ENCODE peak calls at places on chromosomes 5 and 9, in four cellular contexts. W, N, E and R are unnamed samples.

GRCh38 chr9:83432877-83433276 is 105.3 kb downstream of the FRMD3 start:
- DNase-seq in W (no peak), E (no peak), N (no peak), R (no peak)

GRCh38 chr9:132006657-132007370 is 72.9 kb downstream of the MED27 start:
- DNase-seq in W (no peak), E (peak; percentile 70), N (no peak), R (no peak)

GRCh38 chr9:122402403-122403268 is 31.8 kb downstream of the PTGS1 start:
- DNase-seq in W (no peak), E (peak; percentile 89), N (peak; percentile 96), R (no peak)

GRCh38 chr9:123724211-123724831 is 205.6 kb downstream of the DENND1A start:
- DNase-seq in E (peak; percentile 69), N (peak; percentile 37), W (no peak), R (no peak)

GRCh38 chr9:81116340-81117207 is 572.8 kb downstream of the TLE1 start:
- DNase-seq in N (no peak), W (no peak), E (no peak), R (no peak)

GRCh38 chr5:143386725-143387124 is 16.8 kb downstream of the NR3C1 start:
- DNase-seq in E (peak; percentile 74), N (no peak), W (no peak), R (no peak)

GRCh38 chr5:141199359-141200235 is at the start of gene PCDHB11:
- DNase-seq in W (no peak), E (no peak), N (no peak), R (no peak)

GRCh38 chr5:140567871-140568270 is 3.2 kb downstream of the SLC35A4 start:
- DNase-seq in E (no peak), W (no peak), N (no peak), R (no peak)

GRCh38 chr5:98929982-98930355 is 1.2 kb upstream of the CHD1 start:
- DNase-seq in W (no peak), N (no peak), E (no peak), R (no peak)

GRCh38 chr5:69444127-69444754 is 29.3 kb downstream of the MARVELD2 start:
- DNase-seq in E (no peak), N (no peak), W (no peak), R (no peak)

DNA sequence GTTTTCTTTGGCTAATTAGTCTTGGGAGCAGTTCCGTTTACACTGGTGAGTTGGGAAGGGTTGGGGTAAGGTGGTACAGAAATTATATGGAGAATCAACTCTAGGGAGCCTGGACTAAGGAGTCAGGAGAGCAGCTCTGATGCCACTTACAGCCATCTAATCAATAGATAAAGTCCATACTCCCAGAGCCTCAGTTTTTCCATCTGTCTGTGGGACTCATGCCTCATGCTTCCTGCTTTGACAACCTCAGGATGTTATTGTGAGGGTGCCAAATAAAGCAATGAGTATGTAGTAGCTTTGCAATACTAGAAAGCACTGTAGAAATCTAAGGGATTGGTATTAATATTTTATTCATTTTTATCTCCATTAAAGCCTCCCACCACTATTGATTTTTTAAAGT is 105.0 kb downstream of the GALNT10 start:
- DNase-seq in W (no peak), N (no peak), E (no peak), R (no peak)
- TF ChIP-seq CTCF in W (no peak), N (no peak), E (no peak), R (no peak)

DNA sequence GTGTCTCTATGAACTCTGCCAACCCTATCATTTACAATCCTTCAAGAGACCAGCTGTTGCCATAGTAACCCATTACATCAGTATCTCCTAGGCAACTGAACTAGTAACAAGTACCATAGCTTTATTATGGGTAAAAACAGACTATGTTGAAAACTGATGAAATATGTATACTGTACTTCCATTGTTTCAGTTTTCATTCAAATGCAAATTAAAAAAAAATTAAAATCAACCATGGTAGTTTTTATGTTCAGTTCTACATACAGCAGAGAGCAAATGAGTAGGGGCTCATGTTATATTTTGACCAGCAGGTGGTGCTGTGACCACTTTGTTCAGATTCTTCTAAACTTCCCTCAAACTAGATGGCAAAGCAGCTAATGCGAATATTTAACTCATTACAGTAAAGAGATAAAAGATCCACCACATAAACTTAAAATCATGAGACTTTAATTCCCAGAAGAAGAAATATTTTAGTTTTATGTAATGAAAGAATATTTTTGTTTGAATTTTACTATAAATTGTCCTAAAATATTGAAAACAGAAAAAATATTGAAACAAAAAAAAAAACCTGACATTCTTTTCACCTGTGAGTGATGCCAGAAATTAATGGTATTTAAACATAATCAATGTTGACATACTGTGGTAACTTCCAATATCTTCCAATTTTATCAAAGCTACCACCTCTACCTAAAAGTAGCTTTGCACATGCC is 153.4 kb downstream of the MEF2C start:
- DNase-seq in W (peak; percentile 68), E (peak; percentile 76), N (peak; percentile 47), R (peak; percentile 28)
- TF ChIP-seq CTCF in W (peak; percentile 84), E (peak; percentile 82), N (peak; percentile 58), R (peak; percentile 95)

DNA sequence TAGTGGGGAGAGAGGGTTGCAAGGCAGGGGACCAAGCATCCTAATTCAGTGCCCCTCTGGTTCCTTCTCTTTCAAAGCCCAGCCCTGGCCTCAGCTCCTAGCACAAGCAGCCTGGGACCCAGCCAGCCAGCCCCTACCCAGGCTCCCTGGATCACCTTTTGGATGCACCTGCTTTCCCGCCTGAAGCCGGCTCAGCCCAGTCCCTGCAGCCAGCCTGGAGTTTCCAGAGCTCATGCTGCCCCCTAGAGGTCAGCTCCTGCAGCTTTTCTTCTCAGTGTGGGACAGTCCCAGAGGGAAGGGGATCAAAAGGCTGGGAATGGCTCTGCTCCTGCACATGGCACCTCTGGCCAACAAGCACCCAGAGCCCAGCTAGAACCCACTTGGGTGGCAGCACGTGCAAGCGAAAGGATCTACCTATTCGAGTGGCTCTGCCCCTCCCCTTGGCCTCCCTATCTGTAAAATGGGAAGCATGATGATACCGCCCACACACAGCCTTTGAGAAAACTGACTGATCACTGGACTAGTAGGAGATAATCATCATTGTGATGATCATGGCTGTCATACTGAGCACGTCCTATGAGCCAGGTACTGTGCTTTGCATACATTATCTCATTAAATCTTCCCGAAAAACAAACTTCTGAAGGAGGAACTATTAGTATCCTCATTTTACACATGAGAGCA is 48.6 kb upstream of the C5orf58 start:
- DNase-seq in N (peak; percentile 10), W (peak; percentile 53), E (peak; percentile 44), R (peak; percentile 69)
- TF ChIP-seq CTCF in N (peak; percentile 90), W (peak; percentile 58), E (peak; percentile 84), R (peak; percentile 86)

GRCh38 chr5:138274189-138274853 is at the start of gene GFRA3:
- DNase-seq in N (no peak), E (no peak), W (no peak), R (peak; percentile 23)
- TF ChIP-seq CTCF in N (no peak), E (no peak), W (no peak), R (no peak)

GRCh38 chr5:112192072-112192471 is 227.0 kb downstream of the EPB41L4A start:
- DNase-seq in W (no peak), N (no peak), E (no peak), R (no peak)

GRCh38 chr5:112183103-112183634 is 235.9 kb downstream of the EPB41L4A start:
- DNase-seq in E (no peak), N (no peak), W (no peak), R (no peak)

GRCh38 chr5:112189328-112189840 is 229.7 kb downstream of the EPB41L4A start:
- DNase-seq in N (no peak), E (no peak), W (no peak), R (no peak)

DNA sequence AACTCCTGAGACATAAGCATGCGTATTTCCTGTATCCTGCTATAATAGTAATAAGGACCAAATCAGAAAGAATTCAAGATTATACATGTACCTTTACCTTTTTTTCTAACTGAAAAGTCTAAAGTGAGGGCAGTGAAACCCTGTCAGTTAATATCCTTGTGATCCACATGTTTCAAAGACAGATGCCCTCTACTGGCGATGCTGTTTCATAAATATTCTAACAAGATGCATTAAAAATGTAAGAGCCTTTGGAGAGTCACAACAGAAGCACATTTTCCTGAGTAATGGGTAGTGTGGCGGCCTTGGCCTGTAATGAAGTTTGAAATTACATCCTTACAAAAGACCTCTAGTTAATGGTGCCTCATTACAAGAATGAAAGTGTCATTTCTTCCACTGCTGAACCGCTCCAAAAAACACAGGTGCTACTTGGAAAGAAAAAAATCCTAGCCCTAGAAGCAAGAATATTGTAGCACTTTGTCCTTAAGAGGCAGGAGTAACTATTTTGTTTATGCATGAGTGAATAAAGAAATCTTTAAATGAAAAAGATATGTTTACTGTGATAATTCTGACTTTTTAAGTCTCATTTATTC is 232.6 kb downstream of the EPB41L4A start:
- DNase-seq in W (peak; percentile 19), E (peak; percentile 58), N (peak; percentile 20), R (no peak)
- TF ChIP-seq CTCF in W (peak; percentile 27), E (peak; percentile 77), N (peak; percentile 58), R (peak; percentile 65)

DNA sequence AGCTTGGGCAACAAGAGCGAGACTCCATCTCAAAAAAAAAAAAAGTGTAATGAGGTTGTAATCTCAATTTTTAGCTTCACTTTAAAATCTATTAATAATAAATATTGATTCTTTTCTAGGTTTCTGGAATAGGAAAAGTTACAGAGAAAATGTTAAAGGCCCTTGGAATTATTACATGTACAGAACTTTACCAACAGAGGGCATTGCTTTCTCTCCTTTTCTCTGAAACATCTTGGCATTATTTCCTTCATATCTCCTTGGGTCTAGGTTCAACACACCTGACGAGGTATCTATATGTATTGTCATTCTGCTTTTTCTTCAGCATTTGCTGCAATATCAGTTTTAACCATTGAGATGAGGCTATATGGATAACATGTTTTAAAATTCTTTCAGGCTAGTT is 26.6 kb upstream of the ANKDD1B start:
- DNase-seq in E (no peak), N (no peak), W (no peak), R (no peak)
- TF ChIP-seq CTCF in E (peak; percentile 32), N (peak; percentile 36), W (no peak), R (peak; percentile 29)

GRCh38 chr9:107007981-107008380 is 145.0 kb downstream of the ZNF462 start:
- DNase-seq in E (no peak), W (no peak), N (no peak), R (no peak)
- TF ChIP-seq CTCF in E (no peak), W (no peak), N (no peak), R (no peak)

DNA sequence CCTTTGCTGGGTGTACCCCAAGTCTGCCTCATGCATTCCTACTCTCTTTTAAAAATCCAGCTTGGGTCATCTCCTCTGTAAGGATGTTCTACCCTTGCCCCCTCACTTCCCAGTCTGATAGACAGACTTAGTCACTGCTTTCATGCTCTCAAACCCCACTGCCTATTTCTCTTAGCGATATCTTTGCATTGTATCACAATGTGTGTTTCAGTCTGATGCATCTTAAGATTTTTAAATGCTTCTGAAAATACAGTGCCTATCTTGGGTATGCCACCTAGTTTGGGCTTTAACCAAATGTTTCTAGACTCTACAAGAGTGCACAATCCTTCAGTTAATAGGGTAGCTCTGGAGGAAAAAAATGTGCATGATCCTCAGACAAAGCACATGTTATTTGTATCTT is 97.8 kb downstream of the SNX18 start:
- DNase-seq in W (no peak), N (no peak), E (no peak), R (no peak)
- TF ChIP-seq CTCF in W (no peak), N (no peak), E (no peak), R (no peak)

DNA sequence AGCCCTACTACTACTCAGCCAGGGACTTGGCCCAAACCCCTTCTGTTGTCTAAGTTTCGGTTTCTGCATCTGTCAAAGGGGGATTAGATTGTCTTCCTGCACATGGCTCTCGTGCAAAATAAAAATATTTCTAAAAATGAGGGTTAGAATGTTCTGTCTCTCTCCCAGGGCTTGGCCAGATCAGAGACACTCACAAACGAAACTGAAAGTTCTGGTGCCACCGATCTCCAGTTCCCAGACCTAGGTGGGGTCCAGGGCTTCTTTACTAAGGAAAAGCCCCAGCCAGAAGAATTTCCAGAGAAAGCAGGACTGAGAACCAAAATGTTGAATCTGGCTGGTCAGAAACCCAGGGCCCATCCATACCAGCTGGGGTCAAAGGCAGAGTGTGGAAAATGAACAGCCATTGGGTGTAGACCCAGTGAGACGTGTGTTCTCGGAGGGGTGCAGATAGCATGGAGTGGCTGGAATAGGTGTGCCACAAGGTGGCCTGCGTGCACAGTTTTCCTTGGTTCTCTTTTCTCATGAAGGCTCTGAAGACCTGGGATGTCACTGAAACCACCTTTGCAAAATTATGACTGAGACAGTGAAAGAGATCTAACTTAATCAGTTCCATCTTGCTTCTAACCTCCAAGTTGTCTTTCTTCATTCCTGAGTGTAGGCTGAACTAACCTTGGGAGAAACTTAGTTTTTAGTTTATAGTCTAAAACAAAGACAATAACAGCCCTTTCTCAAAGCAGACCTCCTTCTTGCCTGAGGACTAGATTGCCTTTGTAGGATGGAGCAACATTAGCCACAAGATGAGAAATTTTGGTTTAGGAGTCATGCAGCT is 2.2 kb upstream of the SLC23A1 start:
- DNase-seq in N (no peak), E (no peak), W (no peak), R (no peak)
- TF ChIP-seq CTCF in N (no peak), E (peak; percentile 18), W (no peak), R (no peak)